ENCODE peak calls at places on chromosomes 3 and 15, in ten cellular contexts. E is Kasumi-1; T is midbrain; X is nucleus accumbens; R is GM03348; N is GDM1; I is endothelial cell; W is activated effector memory CD4-positive, alpha-beta T cell treated with Interleukin-2 at 50 U/mL for 16 hours; G is activated CD4-positive, alpha-beta memory T cell treated with anti-CD3 and anti-CD28 coated beads for 36 hours; B is lung microvascular endothelial cell. S is an unnamed sample.

GRCh38 chr15:63917588-63918316 is 84.0 kb upstream of the HERC1 start:
- DNase-seq in B (no peak), R (no peak), I (no peak), G (no peak), N (no peak), W (no peak), X (no peak), E (no peak), T (no peak), S (no peak)

GRCh38 chr3:41740374-41740773 is 221.5 kb downstream of the ULK4 start:
- DNase-seq in B (no peak), G (no peak), I (no peak), X (no peak), E (no peak), N (no peak), R (no peak), T (no peak), W (no peak), S (no peak)

GRCh38 chr3:124467980-124468902 is 262.0 kb upstream of the UMPS start:
- DNase-seq in R (peak; percentile 85), T (peak; percentile 31), B (peak; percentile 67), I (peak; percentile 75), X (no peak), E (peak; percentile 46), W (no peak), N (peak; percentile 36), G (peak; percentile 46), S (peak; percentile 61)

GRCh38 chr3:67382551-67382950 is 271.9 kb downstream of the SUCLG2 start:
- DNase-seq in G (no peak), B (no peak), R (no peak), T (no peak), X (no peak), I (no peak), W (no peak), N (no peak), E (no peak), S (no peak)

GRCh38 chr3:186002884-186003472 is 65.2 kb upstream of the TRA2B start:
- DNase-seq in X (no peak), I (no peak), T (no peak), B (peak; percentile 26), W (no peak), N (peak; percentile 19), R (no peak), E (peak; percentile 65), G (peak; percentile 20), S (no peak)

GRCh38 chr15:39586387-39587171 is 5.7 kb downstream of the THBS1 start:
- DNase-seq in I (no peak), R (no peak), T (no peak), X (no peak), G (no peak), N (no peak), E (no peak), B (peak; percentile 77), W (no peak), S (no peak)

GRCh38 chr3:10330319-10330718 is 9.4 kb upstream of the SEC13 start:
- DNase-seq in W (no peak), B (no peak), G (no peak), I (no peak), R (no peak), T (no peak), E (no peak), X (no peak), N (no peak), S (no peak)

GRCh38 chr3:48015451-48016182 is 599 bp downstream of the MAP4 start:
- DNase-seq in G (no peak), W (no peak), E (no peak), X (no peak), B (no peak), R (no peak), I (no peak), T (peak; percentile 23), N (no peak), S (no peak)

GRCh38 chr3:49799761-49800160 is at the start of gene CDHR4:
- DNase-seq in G (no peak), I (no peak), W (no peak), B (no peak), R (peak; percentile 88), X (no peak), N (no peak), E (no peak), T (no peak), S (no peak)

GRCh38 chr15:70320077-70320830 is 222.5 kb upstream of the TLE3 start:
- DNase-seq in B (no peak), X (no peak), W (no peak), R (no peak), E (peak; percentile 54), I (no peak), N (peak; percentile 30), G (no peak), T (no peak), S (no peak)

GRCh38 chr3:3209714-3210113 is 30.2 kb upstream of the CRBN start:
- DNase-seq in N (no peak), G (no peak), B (no peak), T (no peak), X (no peak), I (no peak), E (no peak), R (no peak), W (no peak), S (no peak)

GRCh38 chr3:9156604-9157003 is 92.8 kb downstream of the SRGAP3 start:
- DNase-seq in X (no peak), I (no peak), E (no peak), W (no peak), T (no peak), R (no peak), B (no peak), G (no peak), N (no peak), S (no peak)

GRCh38 chr3:168544097-168544957 is 448.6 kb upstream of the GOLIM4 start:
- DNase-seq in G (no peak), N (no peak), W (no peak), E (no peak), R (no peak), X (no peak), T (no peak), B (no peak), I (no peak), S (no peak)

GRCh38 chr3:177563792-177564191 is 366.5 kb upstream of the TBL1XR1 start:
- DNase-seq in N (no peak), I (no peak), T (no peak), G (no peak), B (no peak), W (no peak), R (no peak), E (no peak), X (no peak), S (no peak)

GRCh38 chr3:190225186-190225692 is 97.0 kb downstream of the CLDN1 start:
- DNase-seq in T (peak; percentile 50), X (no peak), N (peak; percentile 18), B (peak; percentile 67), G (no peak), E (peak; percentile 47), R (peak; percentile 47), W (no peak), I (no peak), S (no peak)

GRCh38 chr3:129664040-129664646 is 57.7 kb upstream of the PLXND1 start:
- DNase-seq in N (no peak), G (no peak), W (no peak), E (no peak), B (no peak), I (no peak), R (no peak), T (no peak), X (no peak), S (no peak)

GRCh38 chr3:126488205-126488604 is 12.5 kb upstream of the ZXDC start:
- DNase-seq in W (no peak), G (no peak), E (no peak), T (no peak), R (no peak), B (peak; percentile 39), N (no peak), X (no peak), I (no peak), S (no peak)

GRCh38 chr3:172274906-172275305 is 173.3 kb downstream of the GHSR start:
- DNase-seq in T (no peak), X (no peak), W (no peak), N (no peak), B (no peak), G (no peak), R (no peak), I (no peak), E (no peak), S (no peak)

GRCh38 chr15:45372032-45372995 is 6.0 kb downstream of the GATM start:
- DNase-seq in T (peak; percentile 88), R (no peak), X (peak; percentile 20), N (no peak), W (no peak), E (peak; percentile 14), I (no peak), B (no peak), G (no peak), S (no peak)

GRCh38 chr15:85411992-85412538 is 31.7 kb downstream of the AKAP13 start:
- DNase-seq in R (no peak), T (no peak), B (no peak), E (peak; percentile 19), X (no peak), I (no peak), W (no peak), G (no peak), N (no peak), S (no peak)

GRCh38 chr3:65342084-65342683 is 654.4 kb upstream of the ADAMTS9 start:
- DNase-seq in E (peak; percentile 21), G (peak; percentile 42), R (peak; percentile 29), W (no peak), X (no peak), T (no peak), I (peak; percentile 75), N (peak; percentile 6), B (peak; percentile 81), S (peak; percentile 32)

GRCh38 chr3:99699841-99700240 is 61.4 kb downstream of the COL8A1 start:
- DNase-seq in X (no peak), T (no peak), B (no peak), I (no peak), G (no peak), R (peak; percentile 61), W (no peak), E (no peak), N (no peak), S (no peak)

GRCh38 chr3:118478706-118479276 is 555.9 kb downstream of the IGSF11 start:
- DNase-seq in X (no peak), E (no peak), G (no peak), R (no peak), N (no peak), T (no peak), B (no peak), I (no peak), W (no peak), S (no peak)

GRCh38 chr15:69027976-69028518 is 13.6 kb downstream of the NOX5 start:
- DNase-seq in B (no peak), E (no peak), R (no peak), T (no peak), N (no peak), I (no peak), W (no peak), X (no peak), G (no peak), S (no peak)

GRCh38 chr3:124397088-124397487 is 333.2 kb upstream of the UMPS start:
- DNase-seq in R (no peak), X (no peak), B (no peak), N (no peak), T (no peak), W (no peak), G (no peak), I (no peak), E (no peak), S (no peak)

GRCh38 chr3:196163687-196164493 is 47.3 kb downstream of the ZDHHC19 start:
- DNase-seq in I (no peak), T (no peak), X (no peak), N (no peak), E (no peak), W (no peak), R (no peak), B (no peak), G (no peak), S (no peak)

GRCh38 chr3:123620338-123620737 is 35.5 kb upstream of the HACD2 start:
- DNase-seq in E (no peak), G (no peak), B (no peak), W (no peak), R (no peak), N (no peak), I (no peak), T (peak; percentile 71), X (no peak), S (no peak)

GRCh38 chr3:111800472-111800871 is 58.6 kb upstream of the PHLDB2 start:
- DNase-seq in X (no peak), E (no peak), I (no peak), N (no peak), B (no peak), G (no peak), W (no peak), R (no peak), T (no peak), S (no peak)

S was measured in progenitor cell of endocrine pancreas.